ENCODE peak calls at places on chromosomes 2 and 18, in four cellular contexts. U is lung, Q is MG63, W is adrenal gland. I is an unnamed sample.
A peak's percentile ranks its signal among the peaks of the same experiment; 100 is the strongest.

GRCh38 chr2:117771969-117772630 is 42.4 kb upstream of the DDX18 start:
- DNase-seq in U (no peak), Q (no peak), W (no peak), I (peak; percentile 69)

GRCh38 chr2:10397297-10397875 is 50.7 kb downstream of the ODC1 start:
- DNase-seq in U (no peak), Q (no peak), W (no peak), I (no peak)

GRCh38 chr2:231545105-231545902 is 15.1 kb upstream of the NMUR1 start:
- DNase-seq in U (peak; percentile 64), Q (no peak), W (peak; percentile 37), I (no peak)

GRCh38 chr2:181952413-181953226 is 33.0 kb upstream of the PPP1R1C start:
- DNase-seq in U (no peak), Q (no peak), W (no peak), I (peak; percentile 52)

GRCh38 chr2:117931266-117931665 is 82.6 kb downstream of the CCDC93 start:
- DNase-seq in U (no peak), Q (no peak), W (no peak), I (no peak)

GRCh38 chr2:120820263-120820884 is 84.7 kb downstream of the GLI2 start:
- DNase-seq in U (no peak), Q (peak; percentile 80), W (no peak), I (peak; percentile 80)

GRCh38 chr2:8573234-8573941 is 108.5 kb upstream of the ID2 start:
- DNase-seq in U (no peak), Q (no peak), W (no peak), I (no peak)

GRCh38 chr2:230410861-230411464 is 5.0 kb upstream of the SP100 start:
- DNase-seq in U (no peak), Q (no peak), W (no peak), I (no peak)

GRCh38 chr2:71348302-71348701 is 16.7 kb downstream of the ZNF638 start:
- DNase-seq in U (no peak), Q (no peak), W (no peak), I (peak; percentile 58)

GRCh38 chr2:1047485-1047884 is 96.8 kb downstream of the SNTG2 start:
- DNase-seq in U (no peak), Q (no peak), W (no peak), I (no peak)

GRCh38 chr2:191255271-191255670 is 10.1 kb downstream of the MYO1B start:
- DNase-seq in U (no peak), Q (no peak), W (no peak), I (no peak)

GRCh38 chr18:77766421-77766820 is 516.8 kb downstream of the GALR1 start:
- DNase-seq in U (no peak), Q (no peak), W (no peak), I (no peak)

GRCh38 chr18:8824846-8825245 is 119.5 kb downstream of the MTCL1 start:
- DNase-seq in U (no peak), Q (no peak), W (no peak), I (no peak)
- H3K36me3 ChIP-seq in U (no peaks in the 10 kb centered on the region), Q (peaks cover 56% of the 10 kb centered on the region), W (no peaks in the 10 kb centered on the region), I (peaks cover 39% of the 10 kb centered on the region)

DNA sequence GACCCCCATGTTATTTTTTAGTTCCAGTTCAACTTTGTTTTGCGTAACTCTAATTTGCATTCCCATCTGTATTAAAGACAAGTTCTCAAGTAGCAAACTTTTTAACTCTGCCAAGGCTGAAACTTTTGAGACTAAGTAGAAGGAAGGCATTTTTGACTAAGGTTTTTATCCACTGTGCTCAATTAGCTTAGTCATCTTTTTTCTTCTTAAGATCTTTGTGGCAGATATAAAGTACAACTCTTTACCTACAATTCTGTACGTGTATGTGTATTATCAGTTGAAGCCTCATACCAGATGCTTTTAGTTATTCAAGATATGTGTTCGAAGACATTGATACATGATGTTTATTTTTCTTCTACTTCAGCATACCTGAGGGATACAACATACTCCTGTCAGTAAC is 41.6 kb downstream of the CREB1 start:
- DNase-seq in U (no peak), Q (no peak), W (no peak), I (no peak)
- H3K36me3 ChIP-seq in U (peaks cover 6% of the 10 kb centered on the region), Q (peaks cover 52% of the 10 kb centered on the region), W (peaks cover 26% of the 10 kb centered on the region), I (peaks cover 59% of the 10 kb centered on the region)

GRCh38 chr18:5640939-5641338 is 97.1 kb upstream of the EPB41L3 start:
- DNase-seq in U (no peak), Q (no peak), W (no peak), I (no peak)

GRCh38 chr18:5646739-5647138 is 102.9 kb upstream of the EPB41L3 start:
- DNase-seq in U (no peak), Q (no peak), W (no peak), I (no peak)

DNA sequence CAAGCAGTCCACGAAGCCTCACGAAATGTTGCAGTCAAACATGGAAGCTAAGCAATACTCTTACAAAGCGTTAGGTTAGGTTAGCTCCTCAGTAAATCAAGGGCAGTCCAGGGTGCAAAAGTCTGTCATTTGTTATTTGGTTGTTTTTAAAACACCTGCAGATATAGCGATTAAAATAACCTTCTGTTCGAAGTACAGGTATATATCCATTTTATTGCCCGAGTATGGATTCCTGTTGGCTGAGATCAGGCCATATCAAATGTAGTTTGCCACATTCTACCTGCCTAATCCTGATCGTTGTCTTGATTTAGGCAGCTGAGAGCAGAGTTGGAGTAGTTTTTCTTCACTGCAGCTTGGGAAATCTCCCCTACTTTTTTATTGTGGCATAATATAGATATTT is 99.5 kb upstream of the EPB41L3 start:
- DNase-seq in U (no peak), Q (no peak), W (no peak), I (no peak)
- H3K36me3 ChIP-seq in U (no peaks in the 10 kb centered on the region), Q (no peaks in the 10 kb centered on the region), W (no peaks in the 10 kb centered on the region), I (no peaks in the 10 kb centered on the region)

GRCh38 chr18:23971656-23972230 is 42.8 kb upstream of the TTC39C start:
- DNase-seq in U (no peak), Q (no peak), W (no peak), I (no peak)
- H3K36me3 ChIP-seq in U (no peaks in the 10 kb centered on the region), Q (no peaks in the 10 kb centered on the region), W (no peaks in the 10 kb centered on the region), I (no peaks in the 10 kb centered on the region)

GRCh38 chr2:54640834-54641540 is 82.5 kb upstream of the EML6 start:
- DNase-seq in U (no peak), Q (no peak), W (no peak), I (no peak)
- H3K36me3 ChIP-seq in U (peaks cover 42% of the 10 kb centered on the region), Q (peaks cover 88% of the 10 kb centered on the region), W (peaks cover 64% of the 10 kb centered on the region), I (peaks cover 85% of the 10 kb centered on the region)

GRCh38 chr2:207363761-207364160 is 166.0 kb upstream of the CREB1 start:
- DNase-seq in U (no peak), Q (no peak), W (no peak), I (no peak)
- H3K36me3 ChIP-seq in U (no peaks in the 10 kb centered on the region), Q (no peaks in the 10 kb centered on the region), W (no peaks in the 10 kb centered on the region), I (no peaks in the 10 kb centered on the region)

GRCh38 chr18:23531912-23532311 is 28.6 kb downstream of the RMC1 start:
- DNase-seq in U (no peak), Q (no peak), W (no peak), I (no peak)
- H3K36me3 ChIP-seq in U (peaks cover 62% of the 10 kb centered on the region), Q (peaks cover 55% of the 10 kb centered on the region), W (peaks cover 99% of the 10 kb centered on the region), I (peaks cover 94% of the 10 kb centered on the region)